ENCODE peak calls at places on chromosomes 5 and 9, in nine cellular contexts. One of them, this sample, is unnamed.

GRCh38 chr5:169801324-169801777 is 164.3 kb downstream of the DOCK2 start:
- DNase-seq in transverse colon: no peak
- DNase-seq in suprapubic skin: no peak
- DNase-seq in heart left ventricle: no peak
- DNase-seq in K562: no peak
- DNase-seq in lower leg skin: no peak
- DNase-seq in A549: no peak
- DNase-seq in adrenal gland: no peak
- DNase-seq in IMR-90: peak; percentile 70
- DNase-seq in this sample: no peak

GRCh38 chr5:1133510-1134255 is 21.8 kb upstream of the SLC12A7 start:
- DNase-seq in lower leg skin: no peak
- DNase-seq in transverse colon: no peak
- DNase-seq in heart left ventricle: peak; percentile 64
- DNase-seq in adrenal gland: no peak
- DNase-seq in IMR-90: no peak
- DNase-seq in suprapubic skin: no peak
- DNase-seq in A549: no peak
- DNase-seq in K562: no peak
- DNase-seq in this sample: no peak

GRCh38 chr5:68193481-68194036 is 22.0 kb upstream of the PIK3R1 start:
- DNase-seq in K562: no peak
- DNase-seq in lower leg skin: no peak
- DNase-seq in A549: no peak
- DNase-seq in IMR-90: no peak
- DNase-seq in adrenal gland: no peak
- DNase-seq in heart left ventricle: no peak
- DNase-seq in transverse colon: no peak
- DNase-seq in suprapubic skin: no peak
- DNase-seq in this sample: no peak

GRCh38 chr9:95086564-95086955 is 230.9 kb downstream of the FANCC start:
- DNase-seq in heart left ventricle: no peak
- DNase-seq in IMR-90: no peak
- DNase-seq in transverse colon: no peak
- DNase-seq in adrenal gland: no peak
- DNase-seq in K562: no peak
- DNase-seq in suprapubic skin: no peak
- DNase-seq in lower leg skin: no peak
- DNase-seq in A549: no peak
- DNase-seq in this sample: no peak

GRCh38 chr9:113219972-113220371 is 1.1 kb downstream of the FKBP15 start:
- DNase-seq in K562: no peak
- DNase-seq in adrenal gland: no peak
- DNase-seq in IMR-90: peak; percentile 84
- DNase-seq in A549: no peak
- DNase-seq in lower leg skin: no peak
- DNase-seq in heart left ventricle: no peak
- DNase-seq in transverse colon: no peak
- DNase-seq in suprapubic skin: no peak
- DNase-seq in this sample: peak; percentile 51

GRCh38 chr5:133372306-133373008 is 239.9 kb downstream of the FSTL4 start:
- DNase-seq in transverse colon: no peak
- DNase-seq in lower leg skin: no peak
- DNase-seq in A549: no peak
- DNase-seq in suprapubic skin: peak; percentile 18
- DNase-seq in K562: no peak
- DNase-seq in adrenal gland: no peak
- DNase-seq in IMR-90: no peak
- DNase-seq in heart left ventricle: no peak
- DNase-seq in this sample: no peak

GRCh38 chr9:114464652-114465051 is 40.6 kb downstream of the WHRN start:
- DNase-seq in K562: no peak
- DNase-seq in IMR-90: no peak
- DNase-seq in adrenal gland: no peak
- DNase-seq in heart left ventricle: no peak
- DNase-seq in transverse colon: no peak
- DNase-seq in A549: no peak
- DNase-seq in lower leg skin: no peak
- DNase-seq in suprapubic skin: no peak
- DNase-seq in this sample: no peak

GRCh38 chr9:2229109-2229733 is 214.1 kb downstream of the SMARCA2 start:
- DNase-seq in K562: no peak
- DNase-seq in IMR-90: no peak
- DNase-seq in suprapubic skin: no peak
- DNase-seq in adrenal gland: no peak
- DNase-seq in heart left ventricle: no peak
- DNase-seq in A549: no peak
- DNase-seq in lower leg skin: no peak
- DNase-seq in transverse colon: no peak
- DNase-seq in this sample: no peak

GRCh38 chr9:86321373-86321772 is 32.8 kb downstream of the TUT7 start:
- DNase-seq in suprapubic skin: no peak
- DNase-seq in lower leg skin: no peak
- DNase-seq in A549: no peak
- DNase-seq in IMR-90: peak; percentile 84
- DNase-seq in K562: no peak
- DNase-seq in transverse colon: no peak
- DNase-seq in heart left ventricle: no peak
- DNase-seq in adrenal gland: peak; percentile 35
- DNase-seq in this sample: no peak

GRCh38 chr9:6645153-6646027 is at the start of gene GLDC:
- DNase-seq in IMR-90: no peak
- DNase-seq in suprapubic skin: no peak
- DNase-seq in transverse colon: peak; percentile 62
- DNase-seq in heart left ventricle: peak; percentile 31
- DNase-seq in lower leg skin: peak; percentile 14
- DNase-seq in adrenal gland: peak; percentile 20
- DNase-seq in A549: peak; percentile 97
- DNase-seq in K562: no peak
- DNase-seq in this sample: peak; percentile 12
- TF ChIP-seq POLR2A in IMR-90: no peak
- TF ChIP-seq POLR2A in suprapubic skin: no peak
- TF ChIP-seq POLR2A in transverse colon: no peak
- TF ChIP-seq POLR2A in heart left ventricle: no peak
- TF ChIP-seq POLR2A in lower leg skin: no peak
- TF ChIP-seq POLR2A in adrenal gland: no peak
- TF ChIP-seq POLR2A in A549: peak; percentile 87
- TF ChIP-seq POLR2A in K562: no peak
- TF ChIP-seq POLR2A in this sample: no peak

DNA sequence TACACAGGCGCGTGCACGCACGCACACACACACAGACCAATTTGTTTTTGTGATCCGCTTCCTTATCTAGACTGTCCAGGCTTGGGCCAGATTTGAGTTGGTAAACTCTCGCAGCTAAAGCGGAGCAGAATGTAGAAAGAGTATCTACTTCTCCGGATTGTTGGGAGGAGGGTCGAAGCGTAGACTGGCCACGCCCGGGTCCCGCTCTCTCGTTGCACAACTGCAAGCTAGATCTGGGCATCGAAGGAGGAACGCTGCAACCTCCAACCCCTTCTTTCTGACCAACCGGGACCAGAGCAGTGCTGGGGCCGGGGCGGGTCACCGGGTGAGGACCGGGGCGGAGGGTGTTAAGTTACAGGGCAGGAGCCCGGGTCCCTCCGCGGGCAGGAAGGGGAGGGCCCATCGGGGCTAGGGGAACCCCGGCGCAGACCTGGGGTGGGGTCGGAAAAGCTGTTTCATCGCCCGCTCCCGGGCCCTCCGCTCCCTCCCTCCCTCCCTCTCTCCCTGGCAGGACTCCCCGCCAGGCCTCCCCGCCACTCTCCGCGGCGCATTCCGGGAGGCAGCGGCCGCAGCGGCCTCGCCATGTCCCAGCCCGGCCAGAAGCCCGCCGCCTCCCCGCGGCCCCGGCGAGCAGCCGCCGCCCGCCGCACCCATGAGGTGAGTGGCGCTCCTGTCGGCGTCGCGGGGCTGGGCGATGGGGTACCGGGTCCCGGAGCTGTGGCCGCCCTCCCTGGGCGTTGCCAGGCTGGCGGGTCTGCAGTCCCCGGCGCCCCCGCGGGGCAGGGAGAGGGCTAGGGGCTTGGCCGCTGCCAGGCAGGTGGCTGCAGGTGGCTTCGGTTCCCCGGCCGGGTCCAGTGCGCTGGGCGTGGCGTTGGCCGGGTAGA is at the start of gene CAST:
- DNase-seq in adrenal gland: peak; percentile 97
- DNase-seq in lower leg skin: peak; percentile 95
- DNase-seq in A549: peak; percentile 97
- DNase-seq in heart left ventricle: peak; percentile 96
- DNase-seq in transverse colon: peak; percentile 92
- DNase-seq in suprapubic skin: peak; percentile 98
- DNase-seq in IMR-90: peak; percentile 85
- DNase-seq in K562: peak; percentile 25
- DNase-seq in this sample: peak; percentile 75
- TF ChIP-seq POLR2A in adrenal gland: no peak
- TF ChIP-seq POLR2A in lower leg skin: no peak
- TF ChIP-seq POLR2A in A549: no peak
- TF ChIP-seq POLR2A in heart left ventricle: no peak
- TF ChIP-seq POLR2A in transverse colon: peak; percentile 77
- TF ChIP-seq POLR2A in suprapubic skin: peak; percentile 43
- TF ChIP-seq POLR2A in IMR-90: no peak
- TF ChIP-seq POLR2A in K562: no peak
- TF ChIP-seq POLR2A in this sample: no peak

GRCh38 chr5:14153932-14154646 is 10.9 kb downstream of the TRIO start:
- DNase-seq in lower leg skin: peak; percentile 71
- DNase-seq in transverse colon: peak; percentile 78
- DNase-seq in adrenal gland: peak; percentile 61
- DNase-seq in suprapubic skin: no peak
- DNase-seq in A549: no peak
- DNase-seq in K562: no peak
- DNase-seq in IMR-90: peak; percentile 83
- DNase-seq in heart left ventricle: peak; percentile 80
- DNase-seq in this sample: no peak
- TF ChIP-seq POLR2A in lower leg skin: no peak
- TF ChIP-seq POLR2A in transverse colon: no peak
- TF ChIP-seq POLR2A in adrenal gland: no peak
- TF ChIP-seq POLR2A in suprapubic skin: no peak
- TF ChIP-seq POLR2A in A549: no peak
- TF ChIP-seq POLR2A in K562: no peak
- TF ChIP-seq POLR2A in IMR-90: peak; percentile 61
- TF ChIP-seq POLR2A in heart left ventricle: no peak
- TF ChIP-seq POLR2A in this sample: no peak

GRCh38 chr5:138533973-138534941 is 8.8 kb downstream of the ETF1 start:
- DNase-seq in A549: no peak
- DNase-seq in adrenal gland: no peak
- DNase-seq in lower leg skin: no peak
- DNase-seq in IMR-90: no peak
- DNase-seq in transverse colon: no peak
- DNase-seq in K562: no peak
- DNase-seq in suprapubic skin: no peak
- DNase-seq in heart left ventricle: no peak
- DNase-seq in this sample: no peak

GRCh38 chr5:138539791-138540190 is 3.2 kb downstream of the ETF1 start:
- DNase-seq in heart left ventricle: no peak
- DNase-seq in suprapubic skin: no peak
- DNase-seq in IMR-90: no peak
- DNase-seq in A549: no peak
- DNase-seq in adrenal gland: no peak
- DNase-seq in K562: no peak
- DNase-seq in transverse colon: no peak
- DNase-seq in lower leg skin: no peak
- DNase-seq in this sample: peak; percentile 48

GRCh38 chr5:138536215-138536614 is 6.8 kb downstream of the ETF1 start:
- DNase-seq in suprapubic skin: no peak
- DNase-seq in IMR-90: no peak
- DNase-seq in transverse colon: no peak
- DNase-seq in K562: no peak
- DNase-seq in heart left ventricle: no peak
- DNase-seq in lower leg skin: no peak
- DNase-seq in adrenal gland: no peak
- DNase-seq in A549: no peak
- DNase-seq in this sample: peak; percentile 29

GRCh38 chr5:138538943-138539627 is 4.0 kb downstream of the ETF1 start:
- DNase-seq in transverse colon: no peak
- DNase-seq in lower leg skin: no peak
- DNase-seq in A549: no peak
- DNase-seq in heart left ventricle: no peak
- DNase-seq in suprapubic skin: no peak
- DNase-seq in K562: no peak
- DNase-seq in adrenal gland: no peak
- DNase-seq in IMR-90: no peak
- DNase-seq in this sample: peak; percentile 87

GRCh38 chr5:138536665-138537315 is 6.2 kb downstream of the ETF1 start:
- DNase-seq in IMR-90: no peak
- DNase-seq in heart left ventricle: no peak
- DNase-seq in lower leg skin: no peak
- DNase-seq in transverse colon: no peak
- DNase-seq in K562: peak; percentile 39
- DNase-seq in suprapubic skin: no peak
- DNase-seq in A549: no peak
- DNase-seq in adrenal gland: no peak
- DNase-seq in this sample: peak; percentile 55
- TF ChIP-seq POLR2A in IMR-90: no peak
- TF ChIP-seq POLR2A in heart left ventricle: no peak
- TF ChIP-seq POLR2A in lower leg skin: no peak
- TF ChIP-seq POLR2A in transverse colon: no peak
- TF ChIP-seq POLR2A in K562: peak; percentile 31
- TF ChIP-seq POLR2A in suprapubic skin: no peak
- TF ChIP-seq POLR2A in A549: no peak
- TF ChIP-seq POLR2A in adrenal gland: no peak
- TF ChIP-seq POLR2A in this sample: no peak

GRCh38 chr5:74581988-74582365 is 58.6 kb downstream of the ENC1 start:
- DNase-seq in lower leg skin: no peak
- DNase-seq in IMR-90: no peak
- DNase-seq in A549: no peak
- DNase-seq in transverse colon: peak; percentile 65
- DNase-seq in suprapubic skin: no peak
- DNase-seq in adrenal gland: no peak
- DNase-seq in K562: no peak
- DNase-seq in heart left ventricle: no peak
- DNase-seq in this sample: no peak
- TF ChIP-seq POLR2A in lower leg skin: no peak
- TF ChIP-seq POLR2A in IMR-90: no peak
- TF ChIP-seq POLR2A in A549: no peak
- TF ChIP-seq POLR2A in transverse colon: no peak
- TF ChIP-seq POLR2A in suprapubic skin: no peak
- TF ChIP-seq POLR2A in adrenal gland: no peak
- TF ChIP-seq POLR2A in K562: no peak
- TF ChIP-seq POLR2A in heart left ventricle: no peak
- TF ChIP-seq POLR2A in this sample: no peak

GRCh38 chr9:6006968-6007769 is 8.3 kb downstream of the RANBP6 start:
- DNase-seq in adrenal gland: peak; percentile 91
- DNase-seq in K562: peak; percentile 70
- DNase-seq in heart left ventricle: peak; percentile 90
- DNase-seq in IMR-90: peak; percentile 71
- DNase-seq in transverse colon: peak; percentile 95
- DNase-seq in suprapubic skin: peak; percentile 97
- DNase-seq in A549: peak; percentile 75
- DNase-seq in lower leg skin: peak; percentile 91
- DNase-seq in this sample: peak; percentile 91

GRCh38 chr9:6008169-6008979 is 7.0 kb downstream of the RANBP6 start:
- DNase-seq in transverse colon: peak; percentile 96
- DNase-seq in suprapubic skin: peak; percentile 97
- DNase-seq in A549: peak; percentile 76
- DNase-seq in adrenal gland: peak; percentile 98
- DNase-seq in K562: peak; percentile 87
- DNase-seq in lower leg skin: peak; percentile 97
- DNase-seq in heart left ventricle: peak; percentile 97
- DNase-seq in IMR-90: peak; percentile 99
- DNase-seq in this sample: peak; percentile 99

GRCh38 chr9:6007770-6008168 is 7.7 kb downstream of the RANBP6 start:
- DNase-seq in suprapubic skin: peak; percentile 85
- DNase-seq in adrenal gland: peak; percentile 84
- DNase-seq in IMR-90: peak; percentile 42
- DNase-seq in A549: peak; percentile 38
- DNase-seq in lower leg skin: peak; percentile 67
- DNase-seq in transverse colon: peak; percentile 86
- DNase-seq in K562: peak; percentile 70
- DNase-seq in heart left ventricle: peak; percentile 85
- DNase-seq in this sample: peak; percentile 90
- TF ChIP-seq POLR2A in suprapubic skin: peak; percentile 14
- TF ChIP-seq POLR2A in adrenal gland: no peak
- TF ChIP-seq POLR2A in IMR-90: no peak
- TF ChIP-seq POLR2A in A549: peak; percentile 25
- TF ChIP-seq POLR2A in lower leg skin: no peak
- TF ChIP-seq POLR2A in transverse colon: no peak
- TF ChIP-seq POLR2A in K562: no peak
- TF ChIP-seq POLR2A in heart left ventricle: no peak
- TF ChIP-seq POLR2A in this sample: no peak

This sample was measured in erythroblast.